ENCODE peak calls at places on chromosomes 7 and 10, in five cellular contexts. C is AG10803, I is cardiac muscle cell, D is WERI-Rb-1, X is uterus. K is an unnamed sample.

GRCh38 chr10:100192350-100192749 is 6.5 kb upstream of the ERLIN1 start:
- DNase-seq in C (no peak), I (no peak), D (no peak), X (no peak), K (no peak)

GRCh38 chr7:74615933-74616780 is 41.4 kb upstream of the GTF2I start:
- DNase-seq in C (no peak), I (no peak), D (peak; percentile 76), X (no peak), K (no peak)

GRCh38 chr7:20249924-20250323 is 32.7 kb upstream of the MACC1 start:
- DNase-seq in C (no peak), I (no peak), D (no peak), X (no peak), K (no peak)

GRCh38 chr7:76089865-76090495 is 42.1 kb downstream of the MDH2 start:
- DNase-seq in C (no peak), I (no peak), D (no peak), X (no peak), K (no peak)

GRCh38 chr10:32175629-32176028 is 119.4 kb upstream of the KIF5B start:
- DNase-seq in C (no peak), I (no peak), D (no peak), X (no peak), K (no peak)

GRCh38 chr10:114401195-114401741 is 3.0 kb downstream of the AFAP1L2 start:
- DNase-seq in C (peak; percentile 89), I (no peak), D (no peak), X (peak; percentile 92), K (peak; percentile 61)

GRCh38 chr7:81715984-81716588 is 53.8 kb downstream of the HGF start:
- DNase-seq in C (peak; percentile 21), I (peak; percentile 30), D (peak; percentile 19), X (no peak), K (peak; percentile 72)

GRCh38 chr10:114431414-114431767 is 27.1 kb upstream of the AFAP1L2 start:
- DNase-seq in C (no peak), I (no peak), D (no peak), X (no peak), K (no peak)

GRCh38 chr10:91190388-91190870 is 30.0 kb upstream of the PCGF5 start:
- DNase-seq in C (peak; percentile 83), I (no peak), D (no peak), X (no peak), K (peak; percentile 50)

GRCh38 chr7:30912454-30912985 is 867 bp downstream of the AQP1 start:
- DNase-seq in C (no peak), I (no peak), D (no peak), X (no peak), K (no peak)

GRCh38 chr7:155206286-155207020 is 91.2 kb upstream of the INSIG1 start:
- DNase-seq in C (peak; percentile 76), I (no peak), D (no peak), X (peak; percentile 76), K (peak; percentile 92)

GRCh38 chr10:6168059-6168458 is 34.7 kb upstream of the PFKFB3 start:
- DNase-seq in C (no peak), I (no peak), D (no peak), X (no peak), K (no peak)

GRCh38 chr7:47291461-47292051 is 290.4 kb downstream of the TNS3 start:
- DNase-seq in C (peak; percentile 95), I (no peak), D (no peak), X (no peak), K (peak; percentile 84)

GRCh38 chr10:127243490-127244272 is 47.3 kb upstream of the INSYN2A start:
- DNase-seq in C (peak; percentile 31), I (peak; percentile 64), D (peak; percentile 84), X (no peak), K (peak; percentile 49)

GRCh38 chr7:150869467-150869866 is 17.1 kb downstream of the AOC1 start:
- DNase-seq in C (no peak), I (no peak), D (no peak), X (no peak), K (no peak)

GRCh38 chr10:15540729-15541128 is 169.6 kb upstream of the FAM171A1 start:
- DNase-seq in C (no peak), I (no peak), D (no peak), X (no peak), K (no peak)

GRCh38 chr7:139871820-139872219 is 42.8 kb downstream of the TBXAS1 start:
- DNase-seq in C (no peak), I (no peak), D (no peak), X (no peak), K (no peak)

GRCh38 chr10:3873728-3874461 is 88.9 kb upstream of the KLF6 start:
- DNase-seq in C (peak; percentile 79), I (no peak), D (no peak), X (no peak), K (peak; percentile 87)

GRCh38 chr7:133910761-133911160 is 216.4 kb upstream of the LRGUK start:
- DNase-seq in C (no peak), I (no peak), D (no peak), X (no peak), K (no peak)

GRCh38 chr7:139893999-139894398 is 64.9 kb downstream of the TBXAS1 start:
- DNase-seq in C (no peak), I (no peak), D (no peak), X (no peak), K (no peak)

GRCh38 chr10:72461085-72461484 is 106.4 kb upstream of the DNAJB12 start:
- DNase-seq in C (no peak), I (peak; percentile 15), D (no peak), X (no peak), K (no peak)

GRCh38 chr7:99923200-99923599 is 3.9 kb upstream of the TRIM4 start:
- DNase-seq in C (no peak), I (no peak), D (no peak), X (no peak), K (no peak)

GRCh38 chr7:47488969-47489342 is 93.0 kb downstream of the TNS3 start:
- DNase-seq in C (no peak), I (no peak), D (peak; percentile 41), X (no peak), K (no peak)

GRCh38 chr7:140541176-140541512 is 61.8 kb upstream of the MKRN1 start:
- DNase-seq in C (no peak), I (no peak), D (no peak), X (no peak), K (no peak)

GRCh38 chr10:8365935-8366911 is 311.7 kb downstream of the GATA3 start:
- DNase-seq in C (no peak), I (no peak), D (no peak), X (no peak), K (peak; percentile 97)
- TF ChIP-seq CTCF in C (no peak), I (no peak), D (no peak), X (no peak), K (peak; percentile 8)

GRCh38 chr7:2803342-2803692 is 40.8 kb downstream of the GNA12 start:
- DNase-seq in C (no peak), I (no peak), D (no peak), X (no peak), K (no peak)
- H3K4me3 ChIP-seq in C (no peak overlapping the region), I (no peak overlapping the region), D (no peak overlapping the region), X (no peak overlapping the region), K (peak overlapping the region; percentile 34)

DNA sequence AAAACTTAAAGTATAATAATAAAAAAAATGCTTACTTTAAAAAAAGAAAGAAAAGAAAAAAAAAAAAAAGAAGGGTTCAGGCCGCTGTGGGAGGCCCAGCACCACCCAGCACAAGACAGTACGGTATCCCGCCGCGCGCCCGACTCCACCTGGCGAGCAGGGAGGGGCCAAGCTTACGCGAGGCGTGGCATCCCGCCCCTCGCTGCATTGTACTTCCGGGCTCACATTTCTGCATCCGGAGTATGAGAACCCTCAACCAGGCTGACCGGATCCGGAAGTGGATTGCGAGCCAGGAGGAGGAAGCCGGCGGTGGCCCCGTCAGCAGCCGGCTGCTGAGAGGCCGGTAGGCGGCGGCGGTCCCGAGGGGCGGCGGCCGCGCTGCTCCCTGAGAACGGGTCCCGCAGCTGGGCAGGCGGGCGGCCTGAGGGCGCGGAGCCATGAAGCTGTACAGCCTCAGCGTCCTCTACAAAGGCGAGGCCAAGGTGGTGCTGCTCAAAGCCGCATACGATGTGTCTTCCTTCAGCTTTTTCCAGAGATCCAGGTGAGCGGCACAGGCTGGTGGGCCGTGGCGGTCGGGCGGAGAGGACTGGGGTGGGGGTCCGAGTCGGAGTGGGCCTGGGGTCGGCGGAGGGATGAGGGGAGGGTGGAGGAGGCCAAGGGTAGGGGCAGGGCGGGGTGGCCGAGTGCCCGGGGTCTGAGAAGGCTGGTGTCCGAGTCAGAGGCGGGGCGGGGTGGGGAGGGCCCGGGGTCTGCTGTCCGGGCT is at the start of gene YKT6:
- DNase-seq in C (peak; percentile 90), I (peak; percentile 96), D (peak; percentile 96), X (peak; percentile 91), K (peak; percentile 94)
- TF ChIP-seq CTCF in C (peak; percentile 25), I (peak; percentile 63), D (peak; percentile 34), X (peak; percentile 77), K (peak; percentile 20)

DNA sequence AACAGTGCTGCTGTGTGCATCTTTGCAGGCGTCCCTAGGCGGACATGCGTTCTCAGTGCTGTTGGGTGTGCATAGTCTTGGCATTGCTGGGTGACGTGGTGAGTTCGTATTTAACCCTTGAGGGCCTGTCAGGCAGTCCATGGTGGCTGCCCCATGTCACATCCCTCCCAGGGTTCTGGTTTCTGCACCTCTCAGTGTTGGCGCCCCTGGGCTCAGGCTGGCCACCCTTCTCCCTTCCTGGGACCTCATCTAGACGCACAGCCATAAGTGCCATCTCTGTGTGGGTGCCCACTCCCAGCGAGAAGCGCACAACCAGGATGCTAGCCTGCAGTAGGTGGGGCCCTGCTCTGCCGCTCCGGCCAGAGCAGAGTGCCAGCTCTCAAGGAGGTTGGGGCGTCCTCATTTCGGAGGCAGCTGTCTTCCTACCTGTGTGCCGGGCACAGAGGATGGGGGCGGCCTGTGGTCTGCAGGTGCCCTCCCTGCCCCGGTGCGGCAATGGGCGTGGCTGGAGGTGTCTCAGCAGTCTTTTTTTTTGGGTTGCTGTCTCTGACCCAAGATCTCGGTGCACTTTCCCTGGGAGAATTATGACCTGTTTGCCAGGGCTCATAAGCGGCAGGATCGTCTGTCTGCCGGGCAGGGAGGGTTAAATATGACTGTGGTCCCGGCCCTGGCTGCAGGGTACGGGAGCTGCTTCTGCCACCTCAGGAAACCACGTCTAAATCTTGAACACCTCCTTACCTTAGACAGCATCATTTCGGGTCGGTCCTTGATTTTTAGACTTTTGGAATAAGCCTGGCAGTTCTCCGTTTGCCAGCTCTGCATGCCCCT is 6.5 kb downstream of the INPP5A start:
- DNase-seq in C (no peak), I (no peak), D (no peak), X (peak; percentile 12), K (no peak)
- H3K4me3 ChIP-seq in C (no peak overlapping the region), I (no peak overlapping the region), D (no peak overlapping the region), X (peak overlapping the region; percentile 23), K (no peak overlapping the region)

K was measured in fibroblast of pulmonary artery.